ENCODE peak calls at places on chromosomes 2 and 18, in ten cellular contexts. One of them, this sample, is unnamed.

GRCh38 chr2:127707890-127708648 is 6.8 kb downstream of the SFT2D3 start:
- DNase-seq in transverse colon: no peak
- DNase-seq in uterus: no peak
- DNase-seq in prostate gland: no peak
- DNase-seq in vagina: no peak
- DNase-seq in IMR-90: no peak
- DNase-seq in body of pancreas: no peak
- DNase-seq in K562: no peak
- DNase-seq in suprapubic skin: no peak
- DNase-seq in tibial nerve: no peak
- DNase-seq in this sample: no peak

GRCh38 chr18:26228562-26229260 is 2.5 kb downstream of the TAF4B start:
- DNase-seq in prostate gland: no peak
- DNase-seq in transverse colon: no peak
- DNase-seq in vagina: no peak
- DNase-seq in IMR-90: no peak
- DNase-seq in uterus: no peak
- DNase-seq in body of pancreas: no peak
- DNase-seq in tibial nerve: no peak
- DNase-seq in suprapubic skin: no peak
- DNase-seq in K562: no peak
- DNase-seq in this sample: no peak

GRCh38 chr2:72612614-72613160 is 213.1 kb downstream of the EXOC6B start:
- DNase-seq in prostate gland: no peak
- DNase-seq in uterus: no peak
- DNase-seq in IMR-90: no peak
- DNase-seq in vagina: no peak
- DNase-seq in transverse colon: no peak
- DNase-seq in suprapubic skin: no peak
- DNase-seq in tibial nerve: no peak
- DNase-seq in K562: no peak
- DNase-seq in body of pancreas: no peak
- DNase-seq in this sample: no peak

GRCh38 chr2:48755473-48755872 is at the start of gene LHCGR:
- DNase-seq in uterus: no peak
- DNase-seq in IMR-90: no peak
- DNase-seq in transverse colon: no peak
- DNase-seq in tibial nerve: no peak
- DNase-seq in K562: no peak
- DNase-seq in prostate gland: no peak
- DNase-seq in vagina: no peak
- DNase-seq in body of pancreas: no peak
- DNase-seq in suprapubic skin: no peak
- DNase-seq in this sample: no peak

GRCh38 chr2:105257981-105258380 is 16.4 kb downstream of the GPR45 start:
- DNase-seq in prostate gland: no peak
- DNase-seq in suprapubic skin: no peak
- DNase-seq in uterus: no peak
- DNase-seq in vagina: no peak
- DNase-seq in IMR-90: peak; percentile 48
- DNase-seq in transverse colon: no peak
- DNase-seq in body of pancreas: no peak
- DNase-seq in K562: no peak
- DNase-seq in tibial nerve: no peak
- DNase-seq in this sample: no peak

GRCh38 chr2:96091141-96091710 is 25.1 kb downstream of the ADRA2B start:
- DNase-seq in prostate gland: no peak
- DNase-seq in transverse colon: peak; percentile 78
- DNase-seq in K562: no peak
- DNase-seq in body of pancreas: peak; percentile 59
- DNase-seq in tibial nerve: peak; percentile 3
- DNase-seq in vagina: no peak
- DNase-seq in IMR-90: no peak
- DNase-seq in suprapubic skin: no peak
- DNase-seq in uterus: no peak
- DNase-seq in this sample: no peak

GRCh38 chr2:69940691-69941090 is 20.7 kb downstream of the ASPRV1 start:
- DNase-seq in body of pancreas: no peak
- DNase-seq in vagina: no peak
- DNase-seq in K562: no peak
- DNase-seq in suprapubic skin: no peak
- DNase-seq in IMR-90: no peak
- DNase-seq in prostate gland: no peak
- DNase-seq in tibial nerve: no peak
- DNase-seq in uterus: no peak
- DNase-seq in transverse colon: no peak
- DNase-seq in this sample: no peak

GRCh38 chr2:48734576-48735303 is 20.8 kb downstream of the LHCGR start:
- DNase-seq in suprapubic skin: no peak
- DNase-seq in IMR-90: no peak
- DNase-seq in body of pancreas: no peak
- DNase-seq in uterus: no peak
- DNase-seq in prostate gland: no peak
- DNase-seq in tibial nerve: peak; percentile 34
- DNase-seq in transverse colon: no peak
- DNase-seq in vagina: no peak
- DNase-seq in K562: no peak
- DNase-seq in this sample: no peak

GRCh38 chr2:224039080-224039769 is at the start of gene SERPINE2:
- DNase-seq in body of pancreas: peak; percentile 22
- DNase-seq in transverse colon: peak; percentile 47
- DNase-seq in vagina: no peak
- DNase-seq in K562: peak; percentile 20
- DNase-seq in IMR-90: peak; percentile 37
- DNase-seq in prostate gland: peak; percentile 31
- DNase-seq in tibial nerve: peak; percentile 13
- DNase-seq in suprapubic skin: peak; percentile 70
- DNase-seq in uterus: peak; percentile 36
- DNase-seq in this sample: no peak

GRCh38 chr2:54572262-54572635 is 116.1 kb downstream of the SPTBN1 start:
- DNase-seq in uterus: no peak
- DNase-seq in body of pancreas: peak; percentile 38
- DNase-seq in transverse colon: no peak
- DNase-seq in vagina: no peak
- DNase-seq in suprapubic skin: no peak
- DNase-seq in IMR-90: peak; percentile 94
- DNase-seq in prostate gland: no peak
- DNase-seq in K562: peak; percentile 28
- DNase-seq in tibial nerve: no peak
- DNase-seq in this sample: no peak

GRCh38 chr2:149160701-149161217 is 122.3 kb downstream of the LYPD6B start:
- DNase-seq in tibial nerve: no peak
- DNase-seq in uterus: no peak
- DNase-seq in prostate gland: no peak
- DNase-seq in transverse colon: no peak
- DNase-seq in vagina: no peak
- DNase-seq in IMR-90: no peak
- DNase-seq in suprapubic skin: no peak
- DNase-seq in body of pancreas: no peak
- DNase-seq in K562: no peak
- DNase-seq in this sample: no peak

GRCh38 chr2:203904022-203904421 is 32.5 kb upstream of the ICOS start:
- DNase-seq in uterus: no peak
- DNase-seq in prostate gland: no peak
- DNase-seq in tibial nerve: no peak
- DNase-seq in vagina: no peak
- DNase-seq in suprapubic skin: no peak
- DNase-seq in transverse colon: no peak
- DNase-seq in IMR-90: no peak
- DNase-seq in body of pancreas: no peak
- DNase-seq in K562: no peak
- DNase-seq in this sample: no peak

GRCh38 chr2:120177011-120177621 is 46.1 kb downstream of the TMEM185B start:
- DNase-seq in K562: peak; percentile 26
- DNase-seq in prostate gland: peak; percentile 59
- DNase-seq in vagina: no peak
- DNase-seq in suprapubic skin: peak; percentile 64
- DNase-seq in uterus: no peak
- DNase-seq in IMR-90: no peak
- DNase-seq in tibial nerve: no peak
- DNase-seq in transverse colon: peak; percentile 69
- DNase-seq in body of pancreas: peak; percentile 35
- DNase-seq in this sample: no peak
- TF ChIP-seq CTCF in K562: peak; percentile 66
- TF ChIP-seq CTCF in prostate gland: no peak
- TF ChIP-seq CTCF in vagina: no peak
- TF ChIP-seq CTCF in suprapubic skin: peak; percentile 7
- TF ChIP-seq CTCF in uterus: no peak
- TF ChIP-seq CTCF in IMR-90: no peak
- TF ChIP-seq CTCF in tibial nerve: no peak
- TF ChIP-seq CTCF in transverse colon: no peak
- TF ChIP-seq CTCF in body of pancreas: no peak
- TF ChIP-seq CTCF in this sample: peak; percentile 47

DNA sequence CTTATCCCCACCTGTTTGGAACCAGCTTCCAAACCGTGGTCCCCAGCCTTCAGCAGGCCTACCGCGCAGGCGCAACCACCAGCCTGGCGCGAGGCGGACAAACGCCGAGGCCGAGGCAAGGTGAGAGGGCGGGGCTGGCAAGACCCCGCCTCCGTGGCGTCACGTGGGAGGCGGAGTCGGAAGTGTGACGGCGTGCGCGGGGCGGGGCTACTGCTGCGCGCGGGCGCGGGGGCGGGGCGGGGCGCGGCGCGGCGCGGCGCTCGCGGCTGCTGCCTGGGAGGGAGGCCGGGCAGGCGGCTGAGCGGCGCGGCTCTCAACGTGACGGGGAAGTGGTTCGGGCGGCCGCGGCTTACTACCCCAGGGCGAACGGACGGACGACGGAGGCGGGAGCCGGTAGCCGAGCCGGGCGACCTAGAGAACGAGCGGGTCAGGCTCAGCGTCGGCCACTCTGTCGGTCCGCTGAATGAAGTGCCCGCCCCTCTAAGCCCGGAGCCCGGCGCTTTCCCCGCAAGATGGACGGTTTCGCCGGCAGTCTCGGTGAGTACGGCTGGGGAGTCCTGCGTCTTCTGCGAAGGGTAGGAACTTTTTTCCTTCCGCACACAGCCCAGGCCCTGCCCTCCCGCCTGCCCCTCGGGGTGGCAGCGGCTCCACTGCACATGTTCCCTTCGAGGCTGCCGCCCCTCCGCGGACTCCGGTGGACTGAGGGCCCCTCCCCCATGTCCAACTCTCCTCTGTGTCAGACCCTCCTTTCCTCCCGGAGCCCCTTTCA is at the start of gene EML4:
- DNase-seq in transverse colon: peak; percentile 95
- DNase-seq in tibial nerve: peak; percentile 89
- DNase-seq in K562: peak; percentile 96
- DNase-seq in uterus: peak; percentile 94
- DNase-seq in suprapubic skin: peak; percentile 92
- DNase-seq in vagina: no peak
- DNase-seq in body of pancreas: peak; percentile 93
- DNase-seq in IMR-90: peak; percentile 90
- DNase-seq in prostate gland: peak; percentile 92
- DNase-seq in this sample: peak; percentile 53
- TF ChIP-seq POLR2A in transverse colon: peak; percentile 87
- TF ChIP-seq POLR2A in tibial nerve: peak; percentile 58
- TF ChIP-seq POLR2A in K562: peak; percentile 84
- TF ChIP-seq POLR2A in uterus: peak; percentile 77
- TF ChIP-seq POLR2A in suprapubic skin: peak; percentile 35
- TF ChIP-seq POLR2A in vagina: no peak
- TF ChIP-seq POLR2A in body of pancreas: peak; percentile 92
- TF ChIP-seq POLR2A in IMR-90: peak; percentile 90
- TF ChIP-seq POLR2A in prostate gland: peak; percentile 67
- TF ChIP-seq POLR2A in this sample: no peak

DNA sequence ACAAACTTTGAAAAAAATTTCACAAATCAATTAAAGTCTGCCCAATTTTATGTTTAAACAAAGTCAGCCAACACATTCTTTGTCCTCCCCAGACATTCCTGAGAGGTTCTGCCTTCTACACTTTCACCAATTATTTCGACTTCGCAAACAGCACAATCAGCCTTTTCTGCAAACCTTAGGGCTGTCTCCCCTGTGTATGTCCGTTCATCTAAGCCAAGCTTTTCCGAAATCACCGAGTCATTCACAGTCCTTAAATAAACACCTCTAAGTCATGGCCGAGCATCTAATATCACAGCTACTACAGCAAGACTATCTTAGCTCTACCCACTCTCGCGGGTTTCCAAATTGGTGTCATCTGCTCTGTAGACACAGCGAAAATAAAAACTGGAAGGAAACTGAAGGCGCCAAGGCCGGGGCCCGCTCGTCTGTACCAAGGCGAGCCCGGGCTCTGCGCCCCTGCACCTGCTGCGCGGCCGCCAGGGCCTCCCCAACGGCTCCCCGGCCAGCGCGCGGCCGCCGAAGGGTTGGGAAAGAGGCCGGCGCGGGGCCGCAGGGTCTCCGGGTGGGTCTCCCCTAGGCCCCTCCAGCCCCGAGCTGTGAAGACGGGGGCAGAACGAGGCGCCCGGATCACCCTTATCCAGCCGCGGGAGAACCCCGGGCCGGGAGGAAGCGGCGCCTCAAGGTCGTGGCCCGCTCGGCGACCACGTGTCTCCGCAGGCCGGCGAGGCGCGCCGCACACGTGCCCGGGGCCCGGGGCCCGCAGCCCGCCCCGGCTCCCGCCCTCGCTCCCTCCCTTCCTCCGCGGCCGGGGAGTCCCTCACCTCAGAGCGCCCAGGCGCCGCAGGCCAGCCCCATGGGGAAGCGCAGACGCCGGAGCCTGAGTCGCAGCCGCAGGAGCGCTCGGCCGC is 573 bp downstream of the ODC1 start:
- DNase-seq in transverse colon: peak; percentile 69
- DNase-seq in IMR-90: peak; percentile 47
- DNase-seq in vagina: no peak
- DNase-seq in prostate gland: peak; percentile 40
- DNase-seq in uterus: no peak
- DNase-seq in tibial nerve: peak; percentile 24
- DNase-seq in suprapubic skin: peak; percentile 61
- DNase-seq in body of pancreas: peak; percentile 71
- DNase-seq in K562: peak; percentile 80
- DNase-seq in this sample: no peak
- H3K4me1 ChIP-seq in transverse colon: peaks cover 14% of the 10 kb centered on the region
- H3K4me1 ChIP-seq in IMR-90: peaks cover 10% of the 10 kb centered on the region
- H3K4me1 ChIP-seq in vagina: peaks cover 48% of the 10 kb centered on the region
- H3K4me1 ChIP-seq in prostate gland: peaks cover 3% of the 10 kb centered on the region
- H3K4me1 ChIP-seq in uterus: peaks cover 12% of the 10 kb centered on the region
- H3K4me1 ChIP-seq in tibial nerve: peaks cover 13% of the 10 kb centered on the region
- H3K4me1 ChIP-seq in suprapubic skin: peaks cover 31% of the 10 kb centered on the region
- H3K4me1 ChIP-seq in body of pancreas: peaks cover 56% of the 10 kb centered on the region
- H3K4me1 ChIP-seq in K562: peaks cover 17% of the 10 kb centered on the region
- H3K4me1 ChIP-seq in this sample: peaks cover 19% of the 10 kb centered on the region

GRCh38 chr18:68233043-68233442 is 481.9 kb downstream of the TMX3 start:
- DNase-seq in IMR-90: no peak
- DNase-seq in K562: no peak
- DNase-seq in prostate gland: no peak
- DNase-seq in uterus: no peak
- DNase-seq in transverse colon: no peak
- DNase-seq in suprapubic skin: no peak
- DNase-seq in body of pancreas: no peak
- DNase-seq in vagina: no peak
- DNase-seq in tibial nerve: no peak
- DNase-seq in this sample: no peak

GRCh38 chr18:68234115-68234514 is 480.8 kb downstream of the TMX3 start:
- DNase-seq in K562: no peak
- DNase-seq in vagina: no peak
- DNase-seq in tibial nerve: no peak
- DNase-seq in uterus: no peak
- DNase-seq in transverse colon: no peak
- DNase-seq in IMR-90: peak; percentile 10
- DNase-seq in prostate gland: no peak
- DNase-seq in body of pancreas: no peak
- DNase-seq in suprapubic skin: no peak
- DNase-seq in this sample: no peak

GRCh38 chr18:68234676-68235075 is 480.2 kb downstream of the TMX3 start:
- DNase-seq in prostate gland: no peak
- DNase-seq in body of pancreas: no peak
- DNase-seq in transverse colon: no peak
- DNase-seq in uterus: no peak
- DNase-seq in tibial nerve: no peak
- DNase-seq in vagina: no peak
- DNase-seq in K562: no peak
- DNase-seq in IMR-90: peak; percentile 12
- DNase-seq in suprapubic skin: no peak
- DNase-seq in this sample: no peak

GRCh38 chr18:68229351-68229750 is 485.6 kb downstream of the TMX3 start:
- DNase-seq in K562: no peak
- DNase-seq in vagina: no peak
- DNase-seq in body of pancreas: no peak
- DNase-seq in IMR-90: no peak
- DNase-seq in suprapubic skin: no peak
- DNase-seq in transverse colon: no peak
- DNase-seq in tibial nerve: no peak
- DNase-seq in uterus: no peak
- DNase-seq in prostate gland: no peak
- DNase-seq in this sample: no peak
- TF ChIP-seq CTCF in K562: no peak
- TF ChIP-seq CTCF in vagina: no peak
- TF ChIP-seq CTCF in body of pancreas: no peak
- TF ChIP-seq CTCF in IMR-90: no peak
- TF ChIP-seq CTCF in suprapubic skin: no peak
- TF ChIP-seq CTCF in transverse colon: no peak
- TF ChIP-seq CTCF in tibial nerve: no peak
- TF ChIP-seq CTCF in uterus: no peak
- TF ChIP-seq CTCF in prostate gland: no peak
- TF ChIP-seq CTCF in this sample: no peak

This sample was measured in esophagus squamous epithelium.